ENCODE peak calls at places on chromosome 19, in ten cellular contexts. A is neural crest cell; P is NCI-H1092; I is stimulated activated CD8-positive, alpha-beta memory T cell treated with anti-CD3 and anti-CD28 coated beads, Interleukin-2, amount 100 ng/mL, for 1 hour; Q is progenitor cell of endocrine pancreas; J is SK-N-SH; L is head of caudate nucleus; W is tibial nerve; O is stimulated activated CD4-positive, alpha-beta T cell treated with anti-CD3 and anti-CD28 coated beads, Interleukin-4, amount 100 ng/mL, for 1 hour; V is NCI-H2107. D is an unnamed sample.

GRCh38 chr19:54535601-54536000 is 33.0 kb downstream of the LAIR2 start:
- DNase-seq in A (no peak), P (no peak), I (no peak), Q (no peak), J (no peak), L (no peak), W (no peak), O (no peak), V (no peak), D (no peak)

GRCh38 chr19:53910170-53910518 is 1.1 kb downstream of the CACNG7 start:
- DNase-seq in A (no peak), P (no peak), I (no peak), Q (no peak), J (peak), L (peak), W (no peak), O (no peak), V (no peak), D (no peak)

GRCh38 chr19:31214086-31214485 is 135.2 kb downstream of the TSHZ3 start:
- DNase-seq in A (no peak), P (no peak), I (peak), Q (no peak), J (peak), L (no peak), W (no peak), O (peak), V (peak), D (peak)

GRCh38 chr19:43618921-43619261 is 538 bp downstream of the ZNF428 start:
- DNase-seq in A (peak), P (peak), I (no peak), Q (no peak), J (peak), L (no peak), W (no peak), O (peak), V (no peak), D (no peak)

GRCh38 chr19:54017266-54017665 is 25.8 kb downstream of the CACNG6 start:
- DNase-seq in A (no peak), P (no peak), I (no peak), Q (no peak), J (no peak), L (no peak), W (no peak), O (no peak), V (no peak), D (no peak)

GRCh38 chr19:7641288-7642276 is 4.7 kb downstream of the STXBP2 start:
- DNase-seq in A (no peak), P (no peak), I (no peak), Q (no peak), J (no peak), L (no peak), W (no peak), O (no peak), V (no peak), D (no peak)

GRCh38 chr19:19464339-19465098 is 50.8 kb downstream of the TSSK6 start:
- DNase-seq in A (peak), P (no peak), I (no peak), Q (no peak), J (no peak), L (no peak), W (no peak), O (no peak), V (no peak), D (peak)

GRCh38 chr19:46860846-46861690 is at the start of gene ARHGAP35:
- DNase-seq in A (peak), P (no peak), I (peak), Q (no peak), J (peak), L (no peak), W (no peak), O (peak), V (peak), D (no peak)

GRCh38 chr19:50975766-50976165 is 6.4 kb upstream of the KLK6 start:
- DNase-seq in A (no peak), P (no peak), I (no peak), Q (no peak), J (no peak), L (no peak), W (no peak), O (no peak), V (no peak), D (no peak)

GRCh38 chr19:7294571-7295212 is 478 bp upstream of the INSR start:
- DNase-seq in A (peak), P (peak), I (no peak), Q (peak), J (peak), L (peak), W (peak), O (peak), V (peak), D (peak)

GRCh38 chr19:13788991-13789390 is 6.3 kb upstream of the ZSWIM4 start:
- DNase-seq in A (no peak), P (no peak), I (no peak), Q (no peak), J (no peak), L (no peak), W (no peak), O (no peak), V (no peak), D (no peak)

GRCh38 chr19:43439183-43440063 is 24.7 kb downstream of the TEX101 start:
- DNase-seq in A (no peak), P (no peak), I (no peak), Q (no peak), J (no peak), L (no peak), W (no peak), O (no peak), V (no peak), D (no peak)

GRCh38 chr19:50933640-50934039 is 19.2 kb downstream of the KLK5 start:
- DNase-seq in A (no peak), P (no peak), I (no peak), Q (no peak), J (no peak), L (no peak), W (no peak), O (no peak), V (no peak), D (no peak)

GRCh38 chr19:56176881-56177280 is 1.1 kb downstream of the GALP start:
- DNase-seq in A (no peak), P (no peak), I (no peak), Q (no peak), J (no peak), L (no peak), W (no peak), O (no peak), V (no peak), D (no peak)

GRCh38 chr19:36256853-36257511 is 42.1 kb downstream of the ZNF146 start:
- DNase-seq in A (no peak), P (no peak), I (no peak), Q (no peak), J (peak), L (no peak), W (no peak), O (no peak), V (no peak), D (no peak)

GRCh38 chr19:3565177-3565576 is 7.6 kb upstream of the HMG20B start:
- DNase-seq in A (no peak), P (no peak), I (no peak), Q (no peak), J (no peak), L (no peak), W (no peak), O (no peak), V (no peak), D (no peak)

GRCh38 chr19:48397636-48398328 is 4.3 kb downstream of the GRIN2D start:
- DNase-seq in A (no peak), P (no peak), I (no peak), Q (no peak), J (no peak), L (no peak), W (no peak), O (no peak), V (no peak), D (no peak)

GRCh38 chr19:18023596-18024212 is 15.7 kb downstream of the ARRDC2 start:
- DNase-seq in A (no peak), P (no peak), I (no peak), Q (no peak), J (no peak), L (no peak), W (peak), O (peak), V (no peak), D (peak)

GRCh38 chr19:18807861-18808331 is 16.8 kb upstream of the COMP start:
- DNase-seq in A (no peak), P (no peak), I (no peak), Q (no peak), J (no peak), L (no peak), W (no peak), O (no peak), V (no peak), D (no peak)

GRCh38 chr19:2791876-2792275 is 6.6 kb downstream of the THOP1 start:
- DNase-seq in A (no peak), P (no peak), I (no peak), Q (no peak), J (no peak), L (no peak), W (no peak), O (no peak), V (no peak), D (no peak)

GRCh38 chr19:56116606-56117005 is 4.5 kb downstream of the ZNF787 start:
- DNase-seq in A (no peak), P (no peak), I (no peak), Q (no peak), J (no peak), L (no peak), W (no peak), O (no peak), V (no peak), D (no peak)

GRCh38 chr19:41740415-41741243 is 14.7 kb upstream of the CEACAM6 start:
- DNase-seq in A (no peak), P (no peak), I (no peak), Q (no peak), J (no peak), L (no peak), W (no peak), O (no peak), V (no peak), D (no peak)

GRCh38 chr19:18231775-18232174 is 5.5 kb upstream of the PDE4C start:
- DNase-seq in A (no peak), P (no peak), I (no peak), Q (no peak), J (no peak), L (no peak), W (no peak), O (no peak), V (no peak), D (no peak)

GRCh38 chr19:33241530-33242101 is 16.0 kb upstream of the SLC7A10 start:
- DNase-seq in A (no peak), P (no peak), I (no peak), Q (no peak), J (peak), L (no peak), W (no peak), O (peak), V (no peak), D (peak)

GRCh38 chr19:55212447-55212846 is 3.1 kb upstream of the PTPRH start:
- DNase-seq in A (peak), P (no peak), I (no peak), Q (no peak), J (no peak), L (no peak), W (no peak), O (peak), V (no peak), D (no peak)

GRCh38 chr19:35179830-35180229 is 25.3 kb downstream of the FXYD5 start:
- DNase-seq in A (no peak), P (no peak), I (no peak), Q (no peak), J (no peak), L (no peak), W (no peak), O (no peak), V (no peak), D (no peak)

GRCh38 chr19:4639531-4640246 is 373 bp downstream of the TNFAIP8L1 start:
- DNase-seq in A (no peak), P (peak), I (no peak), Q (no peak), J (peak), L (no peak), W (no peak), O (no peak), V (no peak), D (no peak)

GRCh38 chr19:51371186-51371690 is 1.2 kb downstream of the NKG7 start:
- DNase-seq in A (no peak), P (no peak), I (no peak), Q (no peak), J (no peak), L (no peak), W (no peak), O (no peak), V (no peak), D (no peak)

GRCh38 chr19:1407662-1408299 is 395 bp downstream of the DAZAP1 start:
- DNase-seq in A (no peak), P (no peak), I (no peak), Q (peak), J (no peak), L (no peak), W (no peak), O (peak), V (no peak), D (no peak)

GRCh38 chr19:1672038-1672768 is 19.8 kb upstream of the TCF3 start:
- DNase-seq in A (no peak), P (no peak), I (peak), Q (no peak), J (peak), L (no peak), W (no peak), O (peak), V (no peak), D (no peak)

GRCh38 chr19:17159466-17160393 is 55.4 kb upstream of the USE1 start:
- DNase-seq in A (no peak), P (no peak), I (no peak), Q (no peak), J (no peak), L (no peak), W (no peak), O (no peak), V (no peak), D (no peak)

GRCh38 chr19:46015961-46016425 is 6.9 kb downstream of the PGLYRP1 start:
- DNase-seq in A (no peak), P (no peak), I (peak), Q (no peak), J (peak), L (no peak), W (no peak), O (peak), V (no peak), D (no peak)

GRCh38 chr19:41249707-41250423 is 14.3 kb upstream of the HNRNPUL1 start:
- DNase-seq in A (no peak), P (no peak), I (no peak), Q (no peak), J (no peak), L (no peak), W (no peak), O (no peak), V (no peak), D (no peak)

GRCh38 chr19:50964266-50964665 is 5.1 kb downstream of the KLK6 start:
- DNase-seq in A (no peak), P (no peak), I (no peak), Q (no peak), J (no peak), L (no peak), W (no peak), O (no peak), V (no peak), D (no peak)

D was measured in stomach.